ENCODE peak calls at places on chromosome 11, in four cellular contexts. One of them, this sample, is unnamed.
A peak's percentile ranks its signal among the peaks of the same experiment; 100 is the strongest.

GRCh38 chr11:79400717-79401330 is 40.0 kb downstream of the TENM4 start:
- DNase-seq in HCT116: no peak
- DNase-seq in Panc1: no peak
- DNase-seq in HepG2: peak; percentile 12
- DNase-seq in this sample: peak; percentile 8

GRCh38 chr11:109264128-109264527 is 157.9 kb upstream of the C11orf87 start:
- DNase-seq in Panc1: no peak
- DNase-seq in HepG2: no peak
- DNase-seq in HCT116: no peak
- DNase-seq in this sample: no peak

GRCh38 chr11:116112031-116112935 is 608.1 kb upstream of the CADM1 start:
- DNase-seq in HepG2: no peak
- DNase-seq in HCT116: no peak
- DNase-seq in Panc1: no peak
- DNase-seq in this sample: no peak

GRCh38 chr11:132137981-132138313 is 767.5 kb downstream of the NTM start:
- DNase-seq in HCT116: no peak
- DNase-seq in Panc1: no peak
- DNase-seq in HepG2: no peak
- DNase-seq in this sample: no peak

GRCh38 chr11:75592699-75593098 is 30.6 kb downstream of the SERPINH1 start:
- DNase-seq in Panc1: no peak
- DNase-seq in HepG2: no peak
- DNase-seq in HCT116: no peak
- DNase-seq in this sample: no peak

GRCh38 chr11:44968510-44968909 is 17.8 kb upstream of the TP53I11 start:
- DNase-seq in HCT116: no peak
- DNase-seq in Panc1: no peak
- DNase-seq in HepG2: no peak
- DNase-seq in this sample: no peak

GRCh38 chr11:114262681-114263509 is 33.3 kb upstream of the NNMT start:
- DNase-seq in Panc1: no peak
- DNase-seq in HepG2: peak; percentile 44
- DNase-seq in HCT116: peak; percentile 26
- DNase-seq in this sample: peak; percentile 61

GRCh38 chr11:103585401-103585800 is 451.0 kb upstream of the DDI1 start:
- DNase-seq in HCT116: no peak
- DNase-seq in Panc1: no peak
- DNase-seq in HepG2: no peak
- DNase-seq in this sample: no peak

GRCh38 chr11:58561394-58562102 is 14.1 kb downstream of the LPXN start:
- DNase-seq in HepG2: peak; percentile 77
- DNase-seq in HCT116: no peak
- DNase-seq in Panc1: no peak
- DNase-seq in this sample: no peak

GRCh38 chr11:71997594-71997993 is 1.1 kb upstream of the IL18BP start:
- DNase-seq in HCT116: no peak
- DNase-seq in Panc1: no peak
- DNase-seq in HepG2: no peak
- DNase-seq in this sample: no peak

GRCh38 chr11:86396403-86396802 is 21.7 kb downstream of the CCDC81 start:
- DNase-seq in Panc1: no peak
- DNase-seq in HepG2: no peak
- DNase-seq in HCT116: no peak
- DNase-seq in this sample: no peak

GRCh38 chr11:14499178-14499559 is 442 bp downstream of the COPB1 start:
- DNase-seq in HepG2: peak; percentile 12
- DNase-seq in HCT116: no peak
- DNase-seq in Panc1: no peak
- DNase-seq in this sample: no peak

DNA sequence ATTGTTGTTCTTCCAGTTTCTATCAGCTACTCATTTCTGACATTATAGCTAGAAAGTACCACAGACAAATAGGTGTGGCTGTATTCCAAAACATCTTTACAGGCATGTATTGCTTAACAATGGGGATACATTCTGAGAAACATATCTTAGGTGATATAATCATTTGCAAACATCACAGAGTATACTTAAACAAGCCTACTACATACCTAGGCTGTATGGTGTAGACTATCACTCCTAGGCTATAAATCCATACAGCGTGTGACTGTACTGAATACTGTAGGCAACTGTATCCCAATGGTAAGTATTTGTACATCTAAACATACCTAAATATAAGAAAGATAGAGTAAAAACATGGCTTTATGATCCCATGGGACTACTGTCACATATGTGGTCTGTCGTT is 231.8 kb downstream of the ETS1 start:
- DNase-seq in HCT116: no peak
- DNase-seq in HepG2: no peak
- DNase-seq in Panc1: no peak
- DNase-seq in this sample: no peak
- TF ChIP-seq REST in HCT116: no peak
- TF ChIP-seq REST in HepG2: no peak
- TF ChIP-seq REST in Panc1: no peak
- TF ChIP-seq REST in this sample: no peak

GRCh38 chr11:124746621-124747243 is 5.3 kb downstream of the VSIG2 start:
- DNase-seq in HepG2: peak; percentile 89
- DNase-seq in HCT116: peak; percentile 82
- DNase-seq in Panc1: no peak
- DNase-seq in this sample: peak; percentile 93
- TF ChIP-seq TCF7L2 in HepG2: no peak
- TF ChIP-seq TCF7L2 in HCT116: no peak
- TF ChIP-seq TCF7L2 in Panc1: no peak
- TF ChIP-seq TCF7L2 in this sample: no peak

GRCh38 chr11:21896216-21896615 is 296.7 kb upstream of the ANO5 start:
- DNase-seq in HCT116: no peak
- DNase-seq in Panc1: no peak
- DNase-seq in HepG2: no peak
- DNase-seq in this sample: no peak
- TF ChIP-seq REST in HCT116: no peak
- TF ChIP-seq REST in Panc1: no peak
- TF ChIP-seq REST in HepG2: no peak
- TF ChIP-seq REST in this sample: no peak

GRCh38 chr11:126833020-126833419 is 167.6 kb downstream of the KIRREL3 start:
- DNase-seq in HepG2: no peak
- DNase-seq in Panc1: no peak
- DNase-seq in HCT116: no peak
- DNase-seq in this sample: no peak
- TF ChIP-seq TCF7L2 in HepG2: no peak
- TF ChIP-seq TCF7L2 in Panc1: no peak
- TF ChIP-seq TCF7L2 in HCT116: no peak
- TF ChIP-seq TCF7L2 in this sample: no peak

GRCh38 chr11:77637345-77638165 is at the start of gene CLNS1A:
- DNase-seq in Panc1: peak; percentile 80
- DNase-seq in HCT116: peak; percentile 82
- DNase-seq in HepG2: peak; percentile 87
- DNase-seq in this sample: peak; percentile 96
- TF ChIP-seq REST in Panc1: peak; percentile 42
- TF ChIP-seq REST in HCT116: no peak
- TF ChIP-seq REST in HepG2: peak; percentile 43
- TF ChIP-seq REST in this sample: no peak

DNA sequence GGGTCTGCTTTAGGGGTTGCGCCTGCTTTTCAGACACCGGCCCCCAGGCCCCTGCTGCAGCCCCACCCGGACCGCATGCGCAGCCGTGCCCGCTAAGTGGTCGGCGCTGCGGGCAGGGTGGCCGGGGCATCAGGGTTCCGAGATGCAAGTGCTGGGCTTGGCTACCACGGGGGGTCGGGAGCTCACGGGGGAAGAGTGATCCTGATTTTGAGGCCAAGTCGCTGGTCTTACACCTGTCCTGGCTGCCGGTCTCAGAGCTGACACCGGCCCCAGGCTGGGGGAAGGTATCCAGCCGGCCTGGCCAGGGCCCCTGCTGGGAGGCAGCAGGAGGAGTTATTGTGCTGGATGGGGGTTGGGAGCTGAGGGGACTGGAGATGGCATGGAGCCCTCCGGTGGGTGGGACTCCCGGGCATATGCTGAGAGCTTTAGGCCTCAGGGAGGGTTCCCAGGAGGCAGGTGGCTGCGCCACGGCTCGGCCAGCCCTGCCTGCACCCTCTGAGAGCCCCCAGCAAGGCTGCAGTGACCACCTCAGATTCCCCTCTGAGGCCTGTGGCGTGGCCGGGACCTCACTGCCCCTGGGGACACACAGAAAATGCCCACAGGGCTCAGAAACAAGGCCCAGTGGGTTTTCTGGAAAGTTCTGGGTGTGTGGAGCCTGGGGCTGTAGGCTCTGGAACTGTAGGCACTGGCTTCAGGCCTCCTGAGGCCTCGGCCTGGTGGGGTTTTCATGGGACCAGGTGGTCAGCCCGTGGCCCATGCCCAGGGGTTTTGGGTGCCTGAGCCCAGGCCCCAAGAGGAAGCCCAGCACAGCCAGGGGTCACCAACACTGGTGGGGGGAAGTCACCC is 4.4 kb upstream of the MUC5AC start:
- DNase-seq in HCT116: no peak
- DNase-seq in Panc1: peak; percentile 20
- DNase-seq in HepG2: peak; percentile 7
- DNase-seq in this sample: no peak
- TF ChIP-seq TCF7L2 in HCT116: no peak
- TF ChIP-seq TCF7L2 in Panc1: no peak
- TF ChIP-seq TCF7L2 in HepG2: no peak
- TF ChIP-seq TCF7L2 in this sample: no peak